ENCODE peak calls at places on chromosome 19, in six cellular contexts. J, S, F, M, C and L are unnamed samples.

GRCh38 chr19:29211562-29212416 is 1.2 kb downstream of the UQCRFS1 start:
- DNase-seq in J (no peak), S (no peak), F (peak; percentile 12), M (peak; percentile 29), C (no peak), L (peak; percentile 53)

GRCh38 chr19:15583346-15583745 is 31.7 kb upstream of the CYP4F8 start:
- DNase-seq in J (no peak), S (no peak), F (no peak), M (no peak), C (no peak), L (no peak)

GRCh38 chr19:1663854-1664253 is 11.4 kb upstream of the TCF3 start:
- DNase-seq in J (no peak), S (no peak), F (no peak), M (no peak), C (no peak), L (no peak)

GRCh38 chr19:11304936-11305335 is 9.0 kb downstream of the TSPAN16 start:
- DNase-seq in J (no peak), S (no peak), F (no peak), M (no peak), C (no peak), L (no peak)

GRCh38 chr19:54137114-54137912 is at the start of gene CNOT3:
- DNase-seq in J (peak; percentile 100), S (peak; percentile 100), F (peak; percentile 100), M (peak; percentile 100), C (peak; percentile 100), L (peak; percentile 100)

GRCh38 chr19:13839938-13840750 is 36.8 kb upstream of the NANOS3 start:
- DNase-seq in J (peak; percentile 28), S (no peak), F (peak; percentile 51), M (peak; percentile 84), C (no peak), L (peak; percentile 87)

GRCh38 chr19:18289471-18290066 is 8.1 kb upstream of the JUND start:
- DNase-seq in J (no peak), S (no peak), F (no peak), M (no peak), C (no peak), L (no peak)

GRCh38 chr19:40217921-40218890 is at the start of gene TTC9B:
- DNase-seq in J (peak; percentile 81), S (peak; percentile 67), F (no peak), M (peak; percentile 24), C (peak; percentile 46), L (peak; percentile 23)

GRCh38 chr19:1104452-1105216 is 840 bp downstream of the GPX4 start:
- DNase-seq in J (peak; percentile 77), S (peak; percentile 84), F (peak; percentile 69), M (peak; percentile 88), C (no peak), L (peak; percentile 84)

GRCh38 chr19:37654525-37654832 is 786 bp downstream of the ZFP30 start:
- DNase-seq in J (no peak), S (no peak), F (peak; percentile 26), M (peak; percentile 8), C (no peak), L (peak; percentile 50)

GRCh38 chr19:1264801-1265610 is 4.1 kb upstream of the CIRBP start:
- DNase-seq in J (peak; percentile 91), S (no peak), F (peak; percentile 88), M (peak; percentile 92), C (no peak), L (peak; percentile 95)

GRCh38 chr19:47663911-47664771 is 49.1 kb upstream of the EHD2 start:
- DNase-seq in J (no peak), S (no peak), F (peak; percentile 99), M (peak; percentile 97), C (no peak), L (peak; percentile 99)

GRCh38 chr19:35222373-35223005 is 6.0 kb downstream of the FAM187B start:
- DNase-seq in J (no peak), S (no peak), F (no peak), M (no peak), C (no peak), L (no peak)

GRCh38 chr19:29400917-29401711 is 124.7 kb upstream of the VSTM2B start:
- DNase-seq in J (no peak), S (no peak), F (no peak), M (no peak), C (no peak), L (no peak)

GRCh38 chr19:13234518-13234917 is 84.3 kb downstream of the IER2 start:
- DNase-seq in J (peak; percentile 76), S (no peak), F (no peak), M (peak; percentile 11), C (peak; percentile 31), L (peak; percentile 10)

GRCh38 chr19:11421607-11422098 is 2.5 kb upstream of the RGL3 start:
- DNase-seq in J (peak; percentile 92), S (no peak), F (no peak), M (peak; percentile 64), C (peak; percentile 70), L (no peak)

GRCh38 chr19:54307389-54307788 is 5.6 kb downstream of the LILRA5 start:
- DNase-seq in J (no peak), S (no peak), F (no peak), M (no peak), C (no peak), L (no peak)

GRCh38 chr19:14441041-14441938 is 8.2 kb downstream of the PKN1 start:
- DNase-seq in J (no peak), S (no peak), F (no peak), M (peak; percentile 17), C (no peak), L (no peak)

GRCh38 chr19:52492991-52493470 is 34.4 kb upstream of the ZNF808 start:
- DNase-seq in J (peak; percentile 85), S (peak; percentile 23), F (no peak), M (peak; percentile 58), C (peak; percentile 44), L (no peak)

GRCh38 chr19:28396259-28396940 is 816.6 kb downstream of the UQCRFS1 start:
- DNase-seq in J (no peak), S (no peak), F (no peak), M (no peak), C (no peak), L (no peak)

DNA sequence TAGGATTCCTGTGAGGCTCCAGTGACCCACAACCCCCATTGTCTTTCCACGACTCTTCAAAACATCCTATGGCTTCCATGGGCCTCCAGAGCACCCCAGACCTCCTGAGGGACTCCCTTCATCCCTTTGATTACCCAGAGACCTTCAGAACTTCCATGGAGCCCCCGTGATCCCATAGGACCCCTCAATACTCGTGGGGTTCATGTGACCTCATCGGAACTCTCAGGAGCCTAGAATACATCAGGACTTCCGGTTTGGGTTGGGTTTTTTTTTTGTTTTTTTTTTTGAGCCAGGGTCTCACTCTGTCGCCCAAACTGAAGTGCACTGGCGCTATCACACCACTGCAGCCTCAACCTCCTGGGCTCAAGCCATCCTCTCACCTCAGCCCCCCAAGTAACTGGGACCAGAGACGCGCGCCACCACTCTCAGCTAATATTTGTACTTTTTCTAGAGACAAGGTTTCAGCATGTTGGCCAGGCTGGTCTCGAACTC is 778 bp downstream of the ALDH16A1 start:
- DNase-seq in J (no peak), S (no peak), F (no peak), M (no peak), C (no peak), L (no peak)
- H2AK5ac ChIP-seq in J (no peak overlapping the region), S (peak overlapping the region; percentile 95), F (peak overlapping the region; percentile 86), M (peak overlapping the region; percentile 78), C (peak overlapping the region; percentile 1), L (peak overlapping the region; percentile 54)

DNA sequence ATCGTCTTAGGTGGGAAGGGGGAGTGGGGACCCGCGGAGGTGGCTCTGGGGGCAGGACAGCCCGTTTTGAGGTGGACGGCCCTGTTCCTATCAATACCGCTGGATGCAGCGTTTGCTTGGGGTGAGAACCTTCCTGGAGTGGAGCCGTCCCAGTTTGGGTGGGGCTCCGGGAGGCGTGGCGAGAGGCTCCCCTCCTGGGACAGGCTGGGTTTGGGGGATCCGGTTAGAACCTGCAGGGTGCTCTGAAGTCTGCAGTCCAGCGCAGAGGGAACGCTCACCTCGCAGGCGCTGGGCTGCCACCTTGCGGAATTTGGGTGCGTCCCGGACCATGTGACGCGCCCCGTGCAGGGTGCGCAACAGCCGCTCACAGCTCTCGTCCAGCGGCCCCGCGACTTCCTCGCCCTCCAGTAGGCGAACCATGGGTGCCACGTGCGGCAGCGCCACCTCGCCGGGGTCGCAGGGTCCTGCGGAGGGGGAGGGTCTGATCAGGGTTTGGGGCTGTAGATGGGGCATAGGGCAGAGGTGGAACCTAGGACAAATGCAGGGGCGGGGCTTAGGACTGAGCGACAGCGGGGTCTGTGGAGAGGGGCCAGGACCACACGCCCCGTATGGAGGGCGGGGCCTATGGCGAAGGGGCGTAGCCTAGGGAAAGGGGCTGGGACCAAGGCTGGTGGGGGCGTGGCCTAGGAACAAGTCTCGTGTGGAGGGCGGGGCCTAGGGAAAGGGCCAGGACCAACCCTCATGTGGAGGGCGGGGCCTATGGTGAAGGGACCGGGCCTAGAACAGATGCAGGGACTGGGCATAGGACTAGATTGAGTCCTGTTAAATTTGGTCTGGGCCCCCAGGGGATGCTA is 13.8 kb downstream of the SH2D3A start:
- DNase-seq in J (peak; percentile 98), S (peak; percentile 90), F (peak; percentile 15), M (peak; percentile 61), C (peak; percentile 97), L (peak; percentile 50)
- H2AFZ ChIP-seq in J (no peak overlapping the region), S (no peak overlapping the region), F (peak overlapping the region; percentile 75), M (peak overlapping the region; percentile 1), C (no peak overlapping the region), L (peak overlapping the region; percentile 36)

GRCh38 chr19:34018546-34018945 is 153.8 kb upstream of the LSM14A start:
- DNase-seq in J (no peak), S (no peak), F (no peak), M (no peak), C (no peak), L (no peak)

GRCh38 chr19:34017024-34017423 is 155.3 kb upstream of the LSM14A start:
- DNase-seq in J (no peak), S (no peak), F (no peak), M (peak; percentile 2), C (no peak), L (no peak)
- H4K91ac ChIP-seq in J (no peak overlapping the region), S (no peak overlapping the region), F (no peak overlapping the region), M (no peak overlapping the region), C (no peak overlapping the region), L (no peak overlapping the region)

GRCh38 chr19:49639401-49640112 is 386 bp downstream of the RRAS start:
- DNase-seq in J (no peak), S (peak; percentile 33), F (no peak), M (no peak), C (no peak), L (peak; percentile 29)

GRCh38 chr19:49642488-49643035 is 553 bp downstream of the SCAF1 start:
- DNase-seq in J (no peak), S (no peak), F (no peak), M (peak; percentile 44), C (no peak), L (no peak)

GRCh38 chr19:49641688-49642487 is at the start of gene SCAF1:
- DNase-seq in J (peak; percentile 100), S (peak; percentile 99), F (peak; percentile 99), M (peak; percentile 99), C (peak; percentile 99), L (peak; percentile 99)

GRCh38 chr19:49638360-49638759 is 1.6 kb downstream of the RRAS start:
- DNase-seq in J (no peak), S (no peak), F (no peak), M (peak; percentile 23), C (no peak), L (peak; percentile 66)

GRCh38 chr19:49640113-49640898 is at the start of gene RRAS:
- DNase-seq in J (peak; percentile 99), S (peak; percentile 100), F (peak; percentile 100), M (peak; percentile 100), C (peak; percentile 100), L (peak; percentile 100)
- H2AK5ac ChIP-seq in J (no peak within 1 kb of the TSS), S (peak within 1 kb of the TSS; percentile 92), F (peak within 1 kb of the TSS; percentile 100), M (peak within 1 kb of the TSS; percentile 87), C (no peak within 1 kb of the TSS), L (peak within 1 kb of the TSS; percentile 100)